ENCODE peak calls at places on chromosome 14, in seven cellular contexts. O is fibroblast of lung; H is OCI-LY7; L is CD8-positive, alpha-beta T cell; W is pancreas; M is cardiac fibroblast; K is left lung. A is an unnamed sample.

GRCh38 chr14:31489680-31490079 is 1.8 kb upstream of the GPR33 start:
- DNase-seq in L (no peak), M (no peak), H (peak), W (no peak), K (no peak), O (no peak), A (no peak)

GRCh38 chr14:66288511-66288910 is 197.7 kb upstream of the CCDC196 start:
- DNase-seq in K (no peak), O (no peak), W (no peak), H (no peak), L (no peak), M (no peak), A (no peak)

GRCh38 chr14:30600907-30601578 is 21.1 kb upstream of the SCFD1 start:
- DNase-seq in O (no peak), M (no peak), H (no peak), W (no peak), L (no peak), K (no peak), A (no peak)

GRCh38 chr14:84340938-84341337 is 1189.0 kb upstream of the FLRT2 start:
- DNase-seq in L (no peak), W (no peak), M (peak), O (peak), H (no peak), K (no peak), A (no peak)

GRCh38 chr14:66610154-66610563 is 102.2 kb downstream of the GPHN start:
- DNase-seq in O (peak), M (peak), H (peak), L (no peak), W (no peak), K (no peak), A (peak)

GRCh38 chr14:33548606-33549005 is 402.3 kb downstream of the EGLN3 start:
- DNase-seq in W (no peak), O (no peak), K (no peak), M (no peak), L (no peak), H (no peak), A (no peak)

GRCh38 chr14:23202001-23202400 is 18.5 kb upstream of the SLC7A8 start:
- DNase-seq in O (no peak), M (no peak), H (no peak), W (no peak), L (no peak), K (no peak), A (no peak)

GRCh38 chr14:58428011-58428807 is 690 bp downstream of the KIAA0586 start:
- DNase-seq in L (no peak), K (no peak), W (no peak), M (peak), O (peak), H (peak), A (peak)

GRCh38 chr14:24473211-24473610 is 30.6 kb upstream of the SDR39U1 start:
- DNase-seq in H (no peak), M (no peak), W (no peak), L (no peak), O (no peak), K (no peak), A (no peak)

GRCh38 chr14:34718750-34719304 is 4.4 kb upstream of the CFL2 start:
- DNase-seq in H (no peak), O (peak), K (no peak), L (no peak), M (no peak), W (no peak), A (peak)

GRCh38 chr14:49187799-49188198 is 398.4 kb downstream of the RPS29 start:
- DNase-seq in O (no peak), H (no peak), M (no peak), W (no peak), L (no peak), K (no peak), A (no peak)

GRCh38 chr14:28757790-28758189 is 8.8 kb upstream of the FOXG1 start:
- DNase-seq in W (no peak), M (no peak), O (no peak), H (no peak), L (no peak), K (no peak), A (no peak)

GRCh38 chr14:96623676-96624484 is 121.7 kb downstream of the PAPOLA start:
- DNase-seq in W (no peak), L (no peak), M (no peak), O (no peak), K (no peak), H (no peak), A (no peak)

GRCh38 chr14:34012978-34013713 is 62.3 kb upstream of the EGLN3 start:
- DNase-seq in W (no peak), H (no peak), O (no peak), L (no peak), M (no peak), K (no peak), A (no peak)

GRCh38 chr14:55153951-55154350 is 24.9 kb downstream of the LGALS3 start:
- DNase-seq in H (no peak), W (no peak), M (no peak), L (no peak), K (no peak), O (no peak), A (no peak)

GRCh38 chr14:100396266-100396795 is 73.2 kb downstream of the SLC25A47 start:
- DNase-seq in W (no peak), M (no peak), L (no peak), H (no peak), O (no peak), K (no peak), A (no peak)

GRCh38 chr14:39548358-39548757 is 116.1 kb upstream of the FBXO33 start:
- DNase-seq in K (no peak), O (no peak), H (no peak), L (no peak), M (no peak), W (no peak), A (no peak)

GRCh38 chr14:26021759-26022158 is 576.1 kb downstream of the NOVA1 start:
- DNase-seq in H (no peak), W (no peak), L (no peak), K (no peak), M (no peak), O (no peak), A (no peak)

GRCh38 chr14:24325963-24326362 is 8.9 kb downstream of the ADCY4 start:
- DNase-seq in M (no peak), O (no peak), L (no peak), H (no peak), K (no peak), W (no peak), A (no peak)

GRCh38 chr14:24329736-24330135 is 5.1 kb downstream of the ADCY4 start:
- DNase-seq in W (no peak), L (peak), H (no peak), O (no peak), M (no peak), K (peak), A (no peak)

GRCh38 chr14:87615822-87616679 is 376.9 kb downstream of the GALC start:
- DNase-seq in H (peak), L (no peak), W (peak), O (peak), K (no peak), M (peak), A (no peak)

GRCh38 chr14:56754966-56755365 is 55.3 kb downstream of the OTX2 start:
- DNase-seq in K (no peak), L (no peak), M (no peak), O (no peak), W (no peak), H (no peak), A (no peak)

GRCh38 chr14:105118646-105119409 is 49.7 kb downstream of the JAG2 start:
- DNase-seq in K (peak), O (no peak), W (no peak), M (no peak), H (no peak), L (no peak), A (no peak)

GRCh38 chr14:100537701-100538565 is 49.3 kb downstream of the BEGAIN start:
- DNase-seq in K (peak), O (no peak), H (no peak), L (no peak), W (peak), M (no peak), A (no peak)

GRCh38 chr14:91415794-91416743 is 1.6 kb downstream of the CCDC88C start:
- DNase-seq in M (no peak), O (no peak), L (peak), K (no peak), H (peak), W (no peak), A (no peak)

GRCh38 chr14:30657606-30658163 is 35.6 kb downstream of the SCFD1 start:
- DNase-seq in O (peak), M (peak), W (no peak), L (no peak), H (peak), K (no peak), A (no peak)

GRCh38 chr14:81406863-81407262 is 6.7 kb upstream of the STON2 start:
- DNase-seq in K (peak), M (peak), L (no peak), H (no peak), O (peak), W (no peak), A (peak)

GRCh38 chr14:93173943-93174395 is 10.7 kb downstream of the MOAP1 start:
- DNase-seq in L (no peak), O (no peak), H (no peak), K (peak), W (no peak), M (peak), A (no peak)

GRCh38 chr14:37848985-37849605 is 253.7 kb downstream of the TTC6 start:
- DNase-seq in H (no peak), L (no peak), M (no peak), O (no peak), K (no peak), W (no peak), A (no peak)

GRCh38 chr14:99549684-99550083 is 54.3 kb downstream of the CCDC85C start:
- DNase-seq in L (no peak), H (no peak), W (no peak), K (no peak), O (no peak), M (no peak), A (no peak)

GRCh38 chr14:68420354-68420753 is 372.5 kb downstream of the ZFP36L1 start:
- DNase-seq in O (no peak), L (no peak), M (no peak), H (no peak), W (no peak), K (no peak), A (no peak)

GRCh38 chr14:24297190-24297964 is 2.2 kb downstream of the DHRS1 start:
- DNase-seq in L (no peak), O (peak), W (no peak), K (no peak), H (peak), M (peak), A (no peak)

GRCh38 chr14:35121026-35121886 is 534 bp downstream of the PPP2R3C start:
- DNase-seq in H (no peak), W (no peak), M (peak), L (no peak), O (peak), K (no peak), A (no peak)

GRCh38 chr14:78790262-78790661 is 620.1 kb downstream of the NRXN3 start:
- DNase-seq in H (no peak), K (no peak), L (no peak), W (no peak), M (no peak), O (no peak), A (no peak)
- TF ChIP-seq CTCF in H (peak), K (no peak), L (no peak), W (no peak), M (no peak), O (no peak), A (no peak)

GRCh38 chr14:41055589-41055988 is 551.1 kb upstream of the LRFN5 start:
- DNase-seq in W (no peak), O (no peak), M (no peak), L (no peak), K (no peak), H (no peak), A (no peak)

GRCh38 chr14:41047763-41048162 is 558.9 kb upstream of the LRFN5 start:
- DNase-seq in H (no peak), W (no peak), M (no peak), K (no peak), L (no peak), O (no peak), A (no peak)

DNA sequence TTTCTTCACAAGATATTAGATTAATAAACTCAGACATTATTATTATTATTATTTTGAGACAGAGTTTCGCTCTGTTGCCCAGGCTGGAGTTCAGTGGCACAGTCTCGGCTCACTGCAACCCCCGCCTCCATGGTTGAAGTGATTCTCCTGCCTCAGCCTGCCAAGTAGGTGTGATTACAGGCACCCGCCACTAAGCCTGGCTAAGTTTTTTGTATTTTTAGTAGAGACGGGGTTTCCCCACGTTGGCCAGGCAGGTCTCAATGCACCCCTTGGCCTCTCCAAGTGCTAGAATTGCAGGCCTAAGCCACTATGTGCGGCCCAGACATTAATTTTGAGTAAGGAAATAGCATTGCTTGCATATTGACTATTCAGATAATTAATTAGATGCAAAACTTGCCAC is 554.9 kb upstream of the LRFN5 start:
- DNase-seq in K (no peak), O (no peak), W (no peak), L (no peak), M (no peak), H (no peak), A (no peak)
- TF ChIP-seq CTCF in K (no peak), O (no peak), W (no peak), L (no peak), M (no peak), H (no peak), A (no peak)

GRCh38 chr14:51726166-51726899 is 74.6 kb downstream of the FRMD6 start:
- DNase-seq in O (peak), L (no peak), W (no peak), K (no peak), M (peak), H (no peak), A (peak)
- TF ChIP-seq CTCF in O (no peak), L (no peak), W (no peak), K (no peak), M (no peak), H (no peak), A (no peak)

DNA sequence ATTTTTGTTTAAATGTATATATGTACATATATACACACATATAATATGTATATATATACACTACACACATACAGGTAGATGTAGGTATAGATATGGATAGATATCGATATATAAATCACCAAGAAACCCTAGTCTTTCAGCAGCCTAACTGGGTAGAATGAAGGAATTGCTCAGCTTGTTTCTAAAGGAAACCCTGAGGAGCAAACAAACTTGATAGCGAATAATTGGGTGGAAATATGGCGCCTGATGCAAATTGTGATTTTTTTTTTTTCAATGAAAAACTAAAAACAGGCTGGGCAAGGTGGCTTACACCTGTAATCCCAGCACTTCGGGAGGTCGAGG is 254 bp upstream of the CCDC177 start:
- DNase-seq in L (no peak), H (no peak), W (no peak), K (no peak), O (no peak), M (no peak), A (no peak)
- TF ChIP-seq CTCF in L (peak), H (peak), W (no peak), K (no peak), O (no peak), M (no peak), A (peak)

GRCh38 chr14:75232597-75232996 is 46.0 kb upstream of the FOS start:
- DNase-seq in L (peak), M (no peak), O (no peak), H (peak), K (no peak), W (no peak), A (no peak)
- TF ChIP-seq CTCF in L (no peak), M (no peak), O (no peak), H (peak), K (no peak), W (no peak), A (no peak)

GRCh38 chr14:53609009-53609408 is 347.6 kb downstream of the BMP4 start:
- DNase-seq in H (no peak), O (no peak), K (no peak), L (no peak), W (no peak), M (no peak), A (no peak)

GRCh38 chr14:53610947-53611346 is 345.7 kb downstream of the BMP4 start:
- DNase-seq in K (no peak), O (no peak), L (no peak), H (no peak), W (no peak), M (no peak), A (no peak)

GRCh38 chr14:53615254-53615653 is 341.4 kb downstream of the BMP4 start:
- DNase-seq in H (no peak), O (no peak), L (no peak), M (no peak), K (no peak), W (no peak), A (no peak)

GRCh38 chr14:53608369-53608768 is 348.3 kb downstream of the BMP4 start:
- DNase-seq in H (peak), M (no peak), K (no peak), O (no peak), W (no peak), L (no peak), A (no peak)

DNA sequence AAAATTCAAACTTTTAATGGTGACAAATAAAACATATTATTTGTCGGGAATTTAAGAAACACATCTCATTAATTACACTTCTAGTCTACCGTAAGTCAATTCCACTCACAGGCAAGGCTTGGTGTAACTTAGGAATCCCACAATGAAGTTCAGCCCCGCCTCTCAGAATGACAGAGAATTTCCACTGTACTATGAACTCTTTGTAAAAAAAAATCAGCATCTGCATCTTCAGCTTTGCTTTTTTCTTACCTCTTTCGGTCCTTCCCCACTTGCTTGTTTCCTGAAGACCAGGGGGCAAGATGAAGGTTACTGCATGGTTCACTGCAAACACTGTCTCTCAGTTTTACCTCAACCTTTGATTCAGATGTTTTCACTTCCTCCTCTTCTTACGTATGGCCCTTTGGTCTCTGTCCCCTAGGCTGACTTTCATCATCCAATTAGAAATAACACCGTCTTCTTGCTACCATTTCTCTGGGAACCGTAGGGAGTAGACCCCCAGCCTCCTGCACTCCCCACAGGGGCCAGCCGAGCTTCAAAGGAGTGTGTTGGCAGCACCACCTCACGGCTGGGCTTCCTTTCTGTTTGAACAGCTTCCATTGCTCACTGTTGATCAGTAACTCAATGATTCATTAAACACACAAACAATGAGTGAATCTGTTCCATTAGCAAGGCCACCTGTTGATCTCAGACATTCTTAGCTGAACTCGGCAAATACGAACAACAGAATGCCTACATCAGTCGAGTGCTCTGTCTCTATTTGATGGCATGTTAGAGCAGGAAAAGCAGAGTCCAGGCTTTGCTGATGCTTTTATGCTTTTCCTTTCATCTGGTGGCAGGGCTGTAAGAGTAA is 343.0 kb downstream of the BMP4 start:
- DNase-seq in O (peak), H (peak), L (no peak), M (no peak), K (no peak), W (peak), A (no peak)
- TF ChIP-seq CTCF in O (no peak), H (peak), L (no peak), M (no peak), K (no peak), W (no peak), A (no peak)

GRCh38 chr14:61281186-61281676 is at the start of gene TMEM30B:
- DNase-seq in L (peak), O (no peak), K (peak), M (no peak), W (peak), H (no peak), A (no peak)
- TF ChIP-seq CTCF in L (no peak), O (no peak), K (no peak), M (no peak), W (no peak), H (no peak), A (no peak)

A was measured in HFFc6.